ENCODE peak calls at places on chromosome 5, in five cellular contexts. One of them, this sample, is unnamed.

GRCh38 chr5:127297348-127298035 is 6.9 kb downstream of the MEGF10 start:
- DNase-seq in astrocyte of the cerebellum: no peak
- DNase-seq in mesothelial cell of epicardium: no peak
- DNase-seq in upper lobe of right lung: no peak
- DNase-seq in RWPE1: no peak
- DNase-seq in this sample: no peak

GRCh38 chr5:144142030-144142825 is 28.2 kb downstream of the YIPF5 start:
- DNase-seq in upper lobe of right lung: no peak
- DNase-seq in RWPE1: peak; percentile 66
- DNase-seq in astrocyte of the cerebellum: peak; percentile 23
- DNase-seq in mesothelial cell of epicardium: no peak
- DNase-seq in this sample: peak; percentile 24

GRCh38 chr5:163578652-163579051 is 73.2 kb downstream of the MAT2B start:
- DNase-seq in mesothelial cell of epicardium: no peak
- DNase-seq in upper lobe of right lung: no peak
- DNase-seq in astrocyte of the cerebellum: no peak
- DNase-seq in RWPE1: no peak
- DNase-seq in this sample: no peak

GRCh38 chr5:1907616-1908015 is 24.9 kb upstream of the IRX4 start:
- DNase-seq in astrocyte of the cerebellum: no peak
- DNase-seq in RWPE1: no peak
- DNase-seq in mesothelial cell of epicardium: no peak
- DNase-seq in upper lobe of right lung: no peak
- DNase-seq in this sample: no peak

GRCh38 chr5:42994285-42995151 is 45.6 kb downstream of the ANXA2R start:
- DNase-seq in upper lobe of right lung: peak; percentile 87
- DNase-seq in astrocyte of the cerebellum: peak; percentile 91
- DNase-seq in RWPE1: peak; percentile 46
- DNase-seq in mesothelial cell of epicardium: no peak
- DNase-seq in this sample: peak; percentile 80

GRCh38 chr5:179974281-179974945 is 66.7 kb upstream of the TBC1D9B start:
- DNase-seq in upper lobe of right lung: no peak
- DNase-seq in RWPE1: no peak
- DNase-seq in astrocyte of the cerebellum: no peak
- DNase-seq in mesothelial cell of epicardium: no peak
- DNase-seq in this sample: no peak

GRCh38 chr5:93035194-93035593 is 545.8 kb downstream of the NR2F1-AS1 start:
- DNase-seq in mesothelial cell of epicardium: no peak
- DNase-seq in astrocyte of the cerebellum: no peak
- DNase-seq in RWPE1: no peak
- DNase-seq in upper lobe of right lung: no peak
- DNase-seq in this sample: no peak

GRCh38 chr5:82348749-82349148 is 70.6 kb upstream of the RPS23 start:
- DNase-seq in RWPE1: no peak
- DNase-seq in upper lobe of right lung: no peak
- DNase-seq in astrocyte of the cerebellum: no peak
- DNase-seq in mesothelial cell of epicardium: no peak
- DNase-seq in this sample: no peak

GRCh38 chr5:159149085-159149484 is 49.4 kb upstream of the EBF1 start:
- DNase-seq in RWPE1: no peak
- DNase-seq in mesothelial cell of epicardium: no peak
- DNase-seq in astrocyte of the cerebellum: no peak
- DNase-seq in upper lobe of right lung: no peak
- DNase-seq in this sample: no peak

GRCh38 chr5:41281215-41281810 is 68.0 kb upstream of the C6 start:
- DNase-seq in mesothelial cell of epicardium: no peak
- DNase-seq in upper lobe of right lung: no peak
- DNase-seq in RWPE1: no peak
- DNase-seq in astrocyte of the cerebellum: no peak
- DNase-seq in this sample: no peak

GRCh38 chr5:111472579-111472978 is 39.8 kb downstream of the STARD4 start:
- DNase-seq in RWPE1: no peak
- DNase-seq in mesothelial cell of epicardium: no peak
- DNase-seq in upper lobe of right lung: no peak
- DNase-seq in astrocyte of the cerebellum: no peak
- DNase-seq in this sample: no peak

GRCh38 chr5:588406-588995 is 23.6 kb upstream of the CEP72 start:
- DNase-seq in upper lobe of right lung: peak; percentile 39
- DNase-seq in astrocyte of the cerebellum: no peak
- DNase-seq in RWPE1: no peak
- DNase-seq in mesothelial cell of epicardium: no peak
- DNase-seq in this sample: no peak

GRCh38 chr5:93620487-93621339 is 37.7 kb downstream of the NR2F1 start:
- DNase-seq in mesothelial cell of epicardium: no peak
- DNase-seq in astrocyte of the cerebellum: no peak
- DNase-seq in upper lobe of right lung: peak; percentile 87
- DNase-seq in RWPE1: peak; percentile 75
- DNase-seq in this sample: no peak

GRCh38 chr5:30505014-30505886 is 688.2 kb upstream of the CDH6 start:
- DNase-seq in upper lobe of right lung: no peak
- DNase-seq in mesothelial cell of epicardium: no peak
- DNase-seq in astrocyte of the cerebellum: peak; percentile 34
- DNase-seq in RWPE1: peak; percentile 53
- DNase-seq in this sample: no peak

GRCh38 chr5:111697881-111698757 is 58.9 kb downstream of the NREP start:
- DNase-seq in RWPE1: no peak
- DNase-seq in mesothelial cell of epicardium: no peak
- DNase-seq in astrocyte of the cerebellum: no peak
- DNase-seq in upper lobe of right lung: no peak
- DNase-seq in this sample: no peak

GRCh38 chr5:135491552-135492318 is 39.6 kb upstream of the TIFAB start:
- DNase-seq in upper lobe of right lung: peak; percentile 76
- DNase-seq in RWPE1: peak; percentile 98
- DNase-seq in mesothelial cell of epicardium: no peak
- DNase-seq in astrocyte of the cerebellum: no peak
- DNase-seq in this sample: no peak

GRCh38 chr5:97192580-97193421 is 9.8 kb upstream of the RIOK2 start:
- DNase-seq in RWPE1: no peak
- DNase-seq in mesothelial cell of epicardium: no peak
- DNase-seq in upper lobe of right lung: no peak
- DNase-seq in astrocyte of the cerebellum: peak; percentile 5
- DNase-seq in this sample: no peak

GRCh38 chr5:146962801-146963355 is 84.3 kb upstream of the PPP2R2B start:
- DNase-seq in astrocyte of the cerebellum: peak; percentile 12
- DNase-seq in upper lobe of right lung: no peak
- DNase-seq in RWPE1: peak; percentile 26
- DNase-seq in mesothelial cell of epicardium: no peak
- DNase-seq in this sample: no peak

GRCh38 chr5:102664946-102665345 is 90.2 kb upstream of the PAM start:
- DNase-seq in RWPE1: no peak
- DNase-seq in upper lobe of right lung: no peak
- DNase-seq in mesothelial cell of epicardium: no peak
- DNase-seq in astrocyte of the cerebellum: no peak
- DNase-seq in this sample: no peak

GRCh38 chr5:102668220-102668930 is 86.7 kb upstream of the PAM start:
- DNase-seq in upper lobe of right lung: no peak
- DNase-seq in mesothelial cell of epicardium: no peak
- DNase-seq in RWPE1: no peak
- DNase-seq in astrocyte of the cerebellum: no peak
- DNase-seq in this sample: no peak

GRCh38 chr5:102666164-102666951 is 88.7 kb upstream of the PAM start:
- DNase-seq in upper lobe of right lung: no peak
- DNase-seq in mesothelial cell of epicardium: no peak
- DNase-seq in RWPE1: no peak
- DNase-seq in astrocyte of the cerebellum: no peak
- DNase-seq in this sample: peak; percentile 73

DNA sequence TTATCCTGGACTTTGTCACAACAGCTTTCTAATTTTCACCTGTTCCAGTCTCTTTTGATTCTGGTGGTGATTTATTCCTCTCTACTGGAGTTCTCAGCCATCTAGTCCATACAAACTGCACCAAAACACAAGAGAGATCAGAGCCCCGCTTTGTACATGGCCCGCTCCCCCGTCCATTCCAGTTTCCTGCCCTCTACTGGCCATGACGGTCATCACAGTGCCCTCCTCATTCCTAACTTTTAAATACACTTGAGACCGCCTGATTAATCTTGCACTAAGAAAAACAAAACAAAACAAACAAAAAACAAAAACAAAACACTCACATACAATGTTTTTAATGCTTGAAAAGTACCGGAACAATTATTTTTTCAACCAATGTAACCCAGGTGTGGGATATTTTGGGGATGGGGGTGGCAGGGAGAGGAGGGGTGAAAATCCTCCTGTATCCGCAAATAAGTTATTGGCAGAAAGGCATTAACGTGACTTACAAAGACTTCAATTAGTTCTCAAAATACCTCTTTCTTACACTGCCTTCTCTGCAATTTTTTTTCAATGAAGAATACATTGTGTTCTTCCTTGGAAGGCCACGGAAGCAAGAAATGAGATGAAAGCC is 84.8 kb upstream of the PAM start:
- DNase-seq in RWPE1: peak; percentile 49
- DNase-seq in astrocyte of the cerebellum: no peak
- DNase-seq in upper lobe of right lung: no peak
- DNase-seq in mesothelial cell of epicardium: no peak
- DNase-seq in this sample: no peak
- TF ChIP-seq CTCF in RWPE1: peak; percentile 40
- TF ChIP-seq CTCF in astrocyte of the cerebellum: peak; percentile 58
- TF ChIP-seq CTCF in upper lobe of right lung: peak; percentile 42
- TF ChIP-seq CTCF in mesothelial cell of epicardium: peak; percentile 61
- TF ChIP-seq CTCF in this sample: peak; percentile 63

GRCh38 chr5:72244862-72245371 is 75.1 kb downstream of the MRPS27 start:
- DNase-seq in mesothelial cell of epicardium: no peak
- DNase-seq in upper lobe of right lung: no peak
- DNase-seq in RWPE1: peak; percentile 16
- DNase-seq in astrocyte of the cerebellum: no peak
- DNase-seq in this sample: no peak
- TF ChIP-seq CTCF in mesothelial cell of epicardium: no peak
- TF ChIP-seq CTCF in upper lobe of right lung: peak; percentile 28
- TF ChIP-seq CTCF in RWPE1: peak; percentile 32
- TF ChIP-seq CTCF in astrocyte of the cerebellum: peak; percentile 64
- TF ChIP-seq CTCF in this sample: peak; percentile 33

GRCh38 chr5:173530547-173530946 is 85.9 kb downstream of the BOD1 start:
- DNase-seq in astrocyte of the cerebellum: no peak
- DNase-seq in mesothelial cell of epicardium: no peak
- DNase-seq in upper lobe of right lung: no peak
- DNase-seq in RWPE1: no peak
- DNase-seq in this sample: no peak
- TF ChIP-seq CTCF in astrocyte of the cerebellum: peak; percentile 16
- TF ChIP-seq CTCF in mesothelial cell of epicardium: no peak
- TF ChIP-seq CTCF in upper lobe of right lung: no peak
- TF ChIP-seq CTCF in RWPE1: no peak
- TF ChIP-seq CTCF in this sample: peak; percentile 31

GRCh38 chr5:142167458-142167857 is 58.9 kb downstream of the NDFIP1 start:
- DNase-seq in astrocyte of the cerebellum: no peak
- DNase-seq in mesothelial cell of epicardium: no peak
- DNase-seq in RWPE1: no peak
- DNase-seq in upper lobe of right lung: no peak
- DNase-seq in this sample: no peak
- TF ChIP-seq CTCF in astrocyte of the cerebellum: peak; percentile 12
- TF ChIP-seq CTCF in mesothelial cell of epicardium: no peak
- TF ChIP-seq CTCF in RWPE1: no peak
- TF ChIP-seq CTCF in upper lobe of right lung: no peak
- TF ChIP-seq CTCF in this sample: peak; percentile 21

GRCh38 chr5:139955616-139956283 is 87.3 kb downstream of the NRG2 start:
- DNase-seq in RWPE1: no peak
- DNase-seq in astrocyte of the cerebellum: no peak
- DNase-seq in upper lobe of right lung: peak; percentile 27
- DNase-seq in mesothelial cell of epicardium: no peak
- DNase-seq in this sample: no peak
- TF ChIP-seq CTCF in RWPE1: no peak
- TF ChIP-seq CTCF in astrocyte of the cerebellum: no peak
- TF ChIP-seq CTCF in upper lobe of right lung: no peak
- TF ChIP-seq CTCF in mesothelial cell of epicardium: no peak
- TF ChIP-seq CTCF in this sample: no peak

GRCh38 chr5:118777468-118777746 is 210.9 kb downstream of the DTWD2 start:
- DNase-seq in upper lobe of right lung: no peak
- DNase-seq in mesothelial cell of epicardium: no peak
- DNase-seq in astrocyte of the cerebellum: no peak
- DNase-seq in RWPE1: no peak
- DNase-seq in this sample: no peak

GRCh38 chr5:118778951-118779350 is 209.4 kb downstream of the DTWD2 start:
- DNase-seq in mesothelial cell of epicardium: no peak
- DNase-seq in astrocyte of the cerebellum: no peak
- DNase-seq in upper lobe of right lung: no peak
- DNase-seq in RWPE1: no peak
- DNase-seq in this sample: no peak

DNA sequence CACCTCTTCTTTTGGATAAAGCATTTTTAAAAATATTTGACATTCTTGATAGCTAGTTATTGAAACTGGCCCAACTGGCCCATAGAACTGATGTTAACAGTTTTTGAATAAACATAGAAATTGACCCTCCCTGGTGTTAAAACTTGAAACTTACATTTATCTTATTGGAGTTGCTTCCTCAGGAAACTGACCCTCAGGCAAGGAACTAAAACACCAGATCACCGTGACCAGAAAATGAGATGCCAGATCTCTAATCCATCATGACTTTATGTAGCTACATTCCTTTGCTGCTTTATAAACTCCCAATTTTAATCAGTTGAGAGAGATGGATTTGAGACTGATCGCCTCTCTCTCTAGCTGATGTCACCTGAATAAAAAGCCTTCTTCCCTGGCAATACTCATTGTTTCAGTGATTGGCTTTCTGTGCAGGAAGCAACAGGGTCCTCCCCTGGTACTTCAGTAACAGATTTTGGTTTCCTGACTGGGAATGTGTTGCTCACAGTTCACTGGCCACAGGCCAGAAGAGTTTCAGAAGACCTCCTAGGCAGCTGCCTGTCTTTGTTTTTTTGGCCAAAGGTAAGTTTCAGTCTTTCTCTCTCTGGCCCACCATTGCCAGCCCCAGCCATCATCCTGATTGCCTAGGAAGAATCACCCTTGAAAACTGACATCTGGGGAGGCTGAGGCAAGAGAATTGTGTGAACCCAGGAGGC is 212.4 kb downstream of the DTWD2 start:
- DNase-seq in mesothelial cell of epicardium: no peak
- DNase-seq in upper lobe of right lung: no peak
- DNase-seq in RWPE1: no peak
- DNase-seq in astrocyte of the cerebellum: no peak
- DNase-seq in this sample: no peak
- TF ChIP-seq CTCF in mesothelial cell of epicardium: no peak
- TF ChIP-seq CTCF in upper lobe of right lung: no peak
- TF ChIP-seq CTCF in RWPE1: no peak
- TF ChIP-seq CTCF in astrocyte of the cerebellum: no peak
- TF ChIP-seq CTCF in this sample: no peak

GRCh38 chr5:176535101-176535654 is 2.0 kb downstream of the RNF44 start:
- DNase-seq in upper lobe of right lung: no peak
- DNase-seq in RWPE1: no peak
- DNase-seq in mesothelial cell of epicardium: no peak
- DNase-seq in astrocyte of the cerebellum: no peak
- DNase-seq in this sample: no peak

GRCh38 chr5:176533390-176533789 is 3.8 kb downstream of the RNF44 start:
- DNase-seq in upper lobe of right lung: no peak
- DNase-seq in RWPE1: no peak
- DNase-seq in astrocyte of the cerebellum: no peak
- DNase-seq in mesothelial cell of epicardium: no peak
- DNase-seq in this sample: no peak

GRCh38 chr5:176532795-176533194 is 4.4 kb downstream of the RNF44 start:
- DNase-seq in mesothelial cell of epicardium: no peak
- DNase-seq in RWPE1: no peak
- DNase-seq in astrocyte of the cerebellum: no peak
- DNase-seq in upper lobe of right lung: no peak
- DNase-seq in this sample: no peak

GRCh38 chr5:176534640-176535039 is 2.6 kb downstream of the RNF44 start:
- DNase-seq in RWPE1: no peak
- DNase-seq in upper lobe of right lung: no peak
- DNase-seq in astrocyte of the cerebellum: no peak
- DNase-seq in mesothelial cell of epicardium: no peak
- DNase-seq in this sample: no peak

GRCh38 chr5:176533894-176534611 is 3.1 kb downstream of the RNF44 start:
- DNase-seq in upper lobe of right lung: no peak
- DNase-seq in astrocyte of the cerebellum: no peak
- DNase-seq in mesothelial cell of epicardium: no peak
- DNase-seq in RWPE1: peak; percentile 53
- DNase-seq in this sample: no peak
- TF ChIP-seq CTCF in upper lobe of right lung: no peak
- TF ChIP-seq CTCF in astrocyte of the cerebellum: peak; percentile 19
- TF ChIP-seq CTCF in mesothelial cell of epicardium: no peak
- TF ChIP-seq CTCF in RWPE1: no peak
- TF ChIP-seq CTCF in this sample: no peak

This sample was measured in HFF-Myc.